ENCODE peak calls at places on chromosomes 13 and 19, in ten cellular contexts. One of them, this sample, is unnamed.

GRCh38 chr19:34512254-34512796 is 30.8 kb downstream of the WTIP start:
- DNase-seq in fibroblast of lung: no peak
- DNase-seq in RPMI8226: no peak
- DNase-seq in stimulated activated CD4-positive, alpha-beta T cell treated with anti-CD3 and anti-CD28 coated beads, Interleukin-2, amount 100 ng/mL, for 48 hours: no peak
- DNase-seq in A549: no peak
- DNase-seq in T-helper 1 cell: no peak
- DNase-seq in BE2C: no peak
- DNase-seq in stimulated activated naive CD4-positive, alpha-beta T cell: no peak
- DNase-seq in small intestine: no peak
- DNase-seq in EL: no peak
- DNase-seq in this sample: no peak

GRCh38 chr13:26956532-26957142 is 196.1 kb upstream of the GPR12 start:
- DNase-seq in fibroblast of lung: no peak
- DNase-seq in RPMI8226: no peak
- DNase-seq in stimulated activated CD4-positive, alpha-beta T cell treated with anti-CD3 and anti-CD28 coated beads, Interleukin-2, amount 100 ng/mL, for 48 hours: no peak
- DNase-seq in A549: no peak
- DNase-seq in T-helper 1 cell: no peak
- DNase-seq in BE2C: no peak
- DNase-seq in stimulated activated naive CD4-positive, alpha-beta T cell: no peak
- DNase-seq in small intestine: peak
- DNase-seq in EL: no peak
- DNase-seq in this sample: no peak

GRCh38 chr19:3804429-3804828 is 18.2 kb upstream of the MATK start:
- DNase-seq in fibroblast of lung: no peak
- DNase-seq in RPMI8226: no peak
- DNase-seq in stimulated activated CD4-positive, alpha-beta T cell treated with anti-CD3 and anti-CD28 coated beads, Interleukin-2, amount 100 ng/mL, for 48 hours: no peak
- DNase-seq in A549: no peak
- DNase-seq in T-helper 1 cell: no peak
- DNase-seq in BE2C: no peak
- DNase-seq in stimulated activated naive CD4-positive, alpha-beta T cell: no peak
- DNase-seq in small intestine: no peak
- DNase-seq in EL: no peak
- DNase-seq in this sample: no peak

GRCh38 chr19:39941615-39942507 is 7.4 kb upstream of the FCGBP start:
- DNase-seq in fibroblast of lung: peak
- DNase-seq in RPMI8226: peak
- DNase-seq in stimulated activated CD4-positive, alpha-beta T cell treated with anti-CD3 and anti-CD28 coated beads, Interleukin-2, amount 100 ng/mL, for 48 hours: no peak
- DNase-seq in A549: no peak
- DNase-seq in T-helper 1 cell: peak
- DNase-seq in BE2C: no peak
- DNase-seq in stimulated activated naive CD4-positive, alpha-beta T cell: peak
- DNase-seq in small intestine: peak
- DNase-seq in EL: peak
- DNase-seq in this sample: no peak

GRCh38 chr19:34500656-34501120 is 19.1 kb downstream of the WTIP start:
- DNase-seq in fibroblast of lung: no peak
- DNase-seq in RPMI8226: no peak
- DNase-seq in stimulated activated CD4-positive, alpha-beta T cell treated with anti-CD3 and anti-CD28 coated beads, Interleukin-2, amount 100 ng/mL, for 48 hours: no peak
- DNase-seq in A549: no peak
- DNase-seq in T-helper 1 cell: no peak
- DNase-seq in BE2C: no peak
- DNase-seq in stimulated activated naive CD4-positive, alpha-beta T cell: no peak
- DNase-seq in small intestine: no peak
- DNase-seq in EL: no peak
- DNase-seq in this sample: no peak

GRCh38 chr13:49436890-49437289 is 7.0 kb downstream of the CAB39L start:
- DNase-seq in fibroblast of lung: peak
- DNase-seq in RPMI8226: no peak
- DNase-seq in stimulated activated CD4-positive, alpha-beta T cell treated with anti-CD3 and anti-CD28 coated beads, Interleukin-2, amount 100 ng/mL, for 48 hours: no peak
- DNase-seq in A549: no peak
- DNase-seq in T-helper 1 cell: no peak
- DNase-seq in BE2C: peak
- DNase-seq in stimulated activated naive CD4-positive, alpha-beta T cell: no peak
- DNase-seq in small intestine: peak
- DNase-seq in EL: peak
- DNase-seq in this sample: peak

GRCh38 chr13:45949161-45949560 is 97.6 kb upstream of the SIAH3 start:
- DNase-seq in fibroblast of lung: peak
- DNase-seq in RPMI8226: no peak
- DNase-seq in stimulated activated CD4-positive, alpha-beta T cell treated with anti-CD3 and anti-CD28 coated beads, Interleukin-2, amount 100 ng/mL, for 48 hours: no peak
- DNase-seq in A549: no peak
- DNase-seq in T-helper 1 cell: no peak
- DNase-seq in BE2C: no peak
- DNase-seq in stimulated activated naive CD4-positive, alpha-beta T cell: no peak
- DNase-seq in small intestine: no peak
- DNase-seq in EL: no peak
- DNase-seq in this sample: no peak

GRCh38 chr13:94660695-94661324 is 51.5 kb downstream of the SOX21 start:
- DNase-seq in fibroblast of lung: peak
- DNase-seq in RPMI8226: peak
- DNase-seq in stimulated activated CD4-positive, alpha-beta T cell treated with anti-CD3 and anti-CD28 coated beads, Interleukin-2, amount 100 ng/mL, for 48 hours: no peak
- DNase-seq in A549: peak
- DNase-seq in T-helper 1 cell: no peak
- DNase-seq in BE2C: no peak
- DNase-seq in stimulated activated naive CD4-positive, alpha-beta T cell: no peak
- DNase-seq in small intestine: peak
- DNase-seq in EL: peak
- DNase-seq in this sample: no peak

GRCh38 chr13:33276581-33276980 is 9.0 kb downstream of the STARD13 start:
- DNase-seq in fibroblast of lung: peak
- DNase-seq in RPMI8226: no peak
- DNase-seq in stimulated activated CD4-positive, alpha-beta T cell treated with anti-CD3 and anti-CD28 coated beads, Interleukin-2, amount 100 ng/mL, for 48 hours: no peak
- DNase-seq in A549: no peak
- DNase-seq in T-helper 1 cell: no peak
- DNase-seq in BE2C: no peak
- DNase-seq in stimulated activated naive CD4-positive, alpha-beta T cell: no peak
- DNase-seq in small intestine: no peak
- DNase-seq in EL: no peak
- DNase-seq in this sample: no peak

GRCh38 chr13:79782541-79783216 is 301.7 kb downstream of the NDFIP2 start:
- DNase-seq in fibroblast of lung: peak
- DNase-seq in RPMI8226: no peak
- DNase-seq in stimulated activated CD4-positive, alpha-beta T cell treated with anti-CD3 and anti-CD28 coated beads, Interleukin-2, amount 100 ng/mL, for 48 hours: no peak
- DNase-seq in A549: no peak
- DNase-seq in T-helper 1 cell: no peak
- DNase-seq in BE2C: no peak
- DNase-seq in stimulated activated naive CD4-positive, alpha-beta T cell: no peak
- DNase-seq in small intestine: no peak
- DNase-seq in EL: peak
- DNase-seq in this sample: no peak

GRCh38 chr19:51325161-51325979 is 13.9 kb downstream of the IGLON5 start:
- DNase-seq in fibroblast of lung: no peak
- DNase-seq in RPMI8226: no peak
- DNase-seq in stimulated activated CD4-positive, alpha-beta T cell treated with anti-CD3 and anti-CD28 coated beads, Interleukin-2, amount 100 ng/mL, for 48 hours: no peak
- DNase-seq in A549: no peak
- DNase-seq in T-helper 1 cell: no peak
- DNase-seq in BE2C: no peak
- DNase-seq in stimulated activated naive CD4-positive, alpha-beta T cell: no peak
- DNase-seq in small intestine: no peak
- DNase-seq in EL: no peak
- DNase-seq in this sample: no peak

GRCh38 chr19:6100284-6100915 is 9.9 kb downstream of the RFX2 start:
- DNase-seq in fibroblast of lung: no peak
- DNase-seq in RPMI8226: no peak
- DNase-seq in stimulated activated CD4-positive, alpha-beta T cell treated with anti-CD3 and anti-CD28 coated beads, Interleukin-2, amount 100 ng/mL, for 48 hours: peak
- DNase-seq in A549: no peak
- DNase-seq in T-helper 1 cell: no peak
- DNase-seq in BE2C: peak
- DNase-seq in stimulated activated naive CD4-positive, alpha-beta T cell: no peak
- DNase-seq in small intestine: no peak
- DNase-seq in EL: no peak
- DNase-seq in this sample: no peak

GRCh38 chr19:30309983-30310805 is 62.0 kb upstream of the ZNF536 start:
- DNase-seq in fibroblast of lung: peak
- DNase-seq in RPMI8226: no peak
- DNase-seq in stimulated activated CD4-positive, alpha-beta T cell treated with anti-CD3 and anti-CD28 coated beads, Interleukin-2, amount 100 ng/mL, for 48 hours: no peak
- DNase-seq in A549: no peak
- DNase-seq in T-helper 1 cell: no peak
- DNase-seq in BE2C: no peak
- DNase-seq in stimulated activated naive CD4-positive, alpha-beta T cell: no peak
- DNase-seq in small intestine: no peak
- DNase-seq in EL: no peak
- DNase-seq in this sample: no peak

GRCh38 chr13:113656831-113657671 is 947 bp downstream of the ATP4B start:
- DNase-seq in fibroblast of lung: no peak
- DNase-seq in RPMI8226: peak
- DNase-seq in stimulated activated CD4-positive, alpha-beta T cell treated with anti-CD3 and anti-CD28 coated beads, Interleukin-2, amount 100 ng/mL, for 48 hours: no peak
- DNase-seq in A549: no peak
- DNase-seq in T-helper 1 cell: no peak
- DNase-seq in BE2C: peak
- DNase-seq in stimulated activated naive CD4-positive, alpha-beta T cell: no peak
- DNase-seq in small intestine: peak
- DNase-seq in EL: no peak
- DNase-seq in this sample: no peak

GRCh38 chr13:113851480-113851803 is 12.4 kb downstream of the GAS6 start:
- DNase-seq in fibroblast of lung: no peak
- DNase-seq in RPMI8226: peak
- DNase-seq in stimulated activated CD4-positive, alpha-beta T cell treated with anti-CD3 and anti-CD28 coated beads, Interleukin-2, amount 100 ng/mL, for 48 hours: no peak
- DNase-seq in A549: no peak
- DNase-seq in T-helper 1 cell: no peak
- DNase-seq in BE2C: no peak
- DNase-seq in stimulated activated naive CD4-positive, alpha-beta T cell: no peak
- DNase-seq in small intestine: no peak
- DNase-seq in EL: no peak
- DNase-seq in this sample: no peak

GRCh38 chr13:66345988-66346387 is 884.1 kb downstream of the PCDH9 start:
- DNase-seq in fibroblast of lung: no peak
- DNase-seq in RPMI8226: no peak
- DNase-seq in stimulated activated CD4-positive, alpha-beta T cell treated with anti-CD3 and anti-CD28 coated beads, Interleukin-2, amount 100 ng/mL, for 48 hours: no peak
- DNase-seq in A549: no peak
- DNase-seq in T-helper 1 cell: no peak
- DNase-seq in BE2C: no peak
- DNase-seq in stimulated activated naive CD4-positive, alpha-beta T cell: no peak
- DNase-seq in small intestine: no peak
- DNase-seq in EL: no peak
- DNase-seq in this sample: no peak

GRCh38 chr13:107210216-107211010 is 642.5 kb upstream of the ARGLU1 start:
- DNase-seq in fibroblast of lung: peak
- DNase-seq in RPMI8226: no peak
- DNase-seq in stimulated activated CD4-positive, alpha-beta T cell treated with anti-CD3 and anti-CD28 coated beads, Interleukin-2, amount 100 ng/mL, for 48 hours: no peak
- DNase-seq in A549: no peak
- DNase-seq in T-helper 1 cell: no peak
- DNase-seq in BE2C: no peak
- DNase-seq in stimulated activated naive CD4-positive, alpha-beta T cell: no peak
- DNase-seq in small intestine: no peak
- DNase-seq in EL: no peak
- DNase-seq in this sample: no peak

GRCh38 chr13:47957073-47957472 is 44.0 kb downstream of the SUCLA2 start:
- DNase-seq in fibroblast of lung: no peak
- DNase-seq in RPMI8226: no peak
- DNase-seq in stimulated activated CD4-positive, alpha-beta T cell treated with anti-CD3 and anti-CD28 coated beads, Interleukin-2, amount 100 ng/mL, for 48 hours: no peak
- DNase-seq in A549: no peak
- DNase-seq in T-helper 1 cell: no peak
- DNase-seq in BE2C: no peak
- DNase-seq in stimulated activated naive CD4-positive, alpha-beta T cell: no peak
- DNase-seq in small intestine: no peak
- DNase-seq in EL: no peak
- DNase-seq in this sample: no peak

GRCh38 chr19:18847516-18848463 is 16.0 kb downstream of the UPF1 start:
- DNase-seq in fibroblast of lung: no peak
- DNase-seq in RPMI8226: no peak
- DNase-seq in stimulated activated CD4-positive, alpha-beta T cell treated with anti-CD3 and anti-CD28 coated beads, Interleukin-2, amount 100 ng/mL, for 48 hours: no peak
- DNase-seq in A549: no peak
- DNase-seq in T-helper 1 cell: no peak
- DNase-seq in BE2C: no peak
- DNase-seq in stimulated activated naive CD4-positive, alpha-beta T cell: no peak
- DNase-seq in small intestine: no peak
- DNase-seq in EL: peak
- DNase-seq in this sample: no peak

GRCh38 chr13:44780586-44781280 is 204.6 kb upstream of the TSC22D1 start:
- DNase-seq in fibroblast of lung: no peak
- DNase-seq in RPMI8226: no peak
- DNase-seq in stimulated activated CD4-positive, alpha-beta T cell treated with anti-CD3 and anti-CD28 coated beads, Interleukin-2, amount 100 ng/mL, for 48 hours: no peak
- DNase-seq in A549: no peak
- DNase-seq in T-helper 1 cell: no peak
- DNase-seq in BE2C: no peak
- DNase-seq in stimulated activated naive CD4-positive, alpha-beta T cell: no peak
- DNase-seq in small intestine: peak
- DNase-seq in EL: no peak
- DNase-seq in this sample: no peak

This sample was measured in T47D.